ENCODE peak calls at places on chromosomes 16 and 17, in six cellular contexts. One of them, this sample, is unnamed.

GRCh38 chr16:2753523-2754020 is 1.1 kb downstream of the SRRM2 start:
- DNase-seq in cardiac muscle cell: peak
- DNase-seq in testis: no peak
- DNase-seq in GM12878: no peak
- DNase-seq in neural progenitor cell: peak
- DNase-seq in lung: no peak
- DNase-seq in this sample: no peak

GRCh38 chr16:12089492-12090161 is 113.1 kb downstream of the SNX29 start:
- DNase-seq in neural progenitor cell: peak
- DNase-seq in lung: no peak
- DNase-seq in GM12878: no peak
- DNase-seq in testis: peak
- DNase-seq in cardiac muscle cell: peak
- DNase-seq in this sample: peak

GRCh38 chr17:40915721-40916256 is 21.7 kb downstream of the KRT23 start:
- DNase-seq in neural progenitor cell: no peak
- DNase-seq in GM12878: peak
- DNase-seq in testis: no peak
- DNase-seq in lung: no peak
- DNase-seq in cardiac muscle cell: no peak
- DNase-seq in this sample: no peak

GRCh38 chr17:81869221-81870154 is 1.6 kb downstream of the ARHGDIA start:
- DNase-seq in GM12878: no peak
- DNase-seq in lung: no peak
- DNase-seq in testis: peak
- DNase-seq in cardiac muscle cell: peak
- DNase-seq in neural progenitor cell: peak
- DNase-seq in this sample: peak

GRCh38 chr17:44961921-44962350 is 6.2 kb downstream of the C1QL1 start:
- DNase-seq in GM12878: no peak
- DNase-seq in cardiac muscle cell: no peak
- DNase-seq in lung: no peak
- DNase-seq in neural progenitor cell: no peak
- DNase-seq in testis: no peak
- DNase-seq in this sample: no peak

GRCh38 chr16:85910073-85910853 is 11.3 kb downstream of the IRF8 start:
- DNase-seq in testis: no peak
- DNase-seq in lung: no peak
- DNase-seq in GM12878: no peak
- DNase-seq in cardiac muscle cell: no peak
- DNase-seq in neural progenitor cell: no peak
- DNase-seq in this sample: no peak

GRCh38 chr17:57987582-57988300 is at the start of gene VEZF1:
- DNase-seq in GM12878: no peak
- DNase-seq in lung: peak
- DNase-seq in cardiac muscle cell: peak
- DNase-seq in neural progenitor cell: peak
- DNase-seq in testis: peak
- DNase-seq in this sample: peak

GRCh38 chr17:67281053-67281452 is 36.1 kb upstream of the HELZ start:
- DNase-seq in lung: no peak
- DNase-seq in neural progenitor cell: no peak
- DNase-seq in cardiac muscle cell: no peak
- DNase-seq in GM12878: no peak
- DNase-seq in testis: no peak
- DNase-seq in this sample: no peak

GRCh38 chr16:58428621-58429557 is 36.6 kb downstream of the GINS3 start:
- DNase-seq in testis: no peak
- DNase-seq in lung: no peak
- DNase-seq in neural progenitor cell: no peak
- DNase-seq in GM12878: no peak
- DNase-seq in cardiac muscle cell: no peak
- DNase-seq in this sample: no peak

GRCh38 chr16:29256501-29256981 is 150.0 kb downstream of the NPIPB11 start:
- DNase-seq in lung: no peak
- DNase-seq in testis: no peak
- DNase-seq in cardiac muscle cell: peak
- DNase-seq in GM12878: no peak
- DNase-seq in neural progenitor cell: peak
- DNase-seq in this sample: no peak

GRCh38 chr16:54248863-54249710 is 37.5 kb downstream of the IRX3 start:
- DNase-seq in lung: no peak
- DNase-seq in neural progenitor cell: no peak
- DNase-seq in cardiac muscle cell: no peak
- DNase-seq in testis: no peak
- DNase-seq in GM12878: no peak
- DNase-seq in this sample: no peak

GRCh38 chr17:4540224-4541040 is 14.8 kb downstream of the MYBBP1A start:
- DNase-seq in lung: no peak
- DNase-seq in neural progenitor cell: no peak
- DNase-seq in GM12878: no peak
- DNase-seq in cardiac muscle cell: no peak
- DNase-seq in testis: no peak
- DNase-seq in this sample: no peak

GRCh38 chr17:42282478-42283080 is 5.7 kb upstream of the STAT5A start:
- DNase-seq in testis: peak
- DNase-seq in neural progenitor cell: no peak
- DNase-seq in lung: no peak
- DNase-seq in GM12878: no peak
- DNase-seq in cardiac muscle cell: no peak
- DNase-seq in this sample: peak

GRCh38 chr17:34652001-34652400 is 72.6 kb downstream of the TMEM132E start:
- DNase-seq in neural progenitor cell: no peak
- DNase-seq in testis: peak
- DNase-seq in lung: no peak
- DNase-seq in GM12878: no peak
- DNase-seq in cardiac muscle cell: no peak
- DNase-seq in this sample: no peak

GRCh38 chr17:7922499-7923289 is 6.6 kb upstream of the RNF227 start:
- DNase-seq in neural progenitor cell: peak
- DNase-seq in testis: peak
- DNase-seq in lung: peak
- DNase-seq in GM12878: no peak
- DNase-seq in cardiac muscle cell: peak
- DNase-seq in this sample: peak

GRCh38 chr16:26721290-26721689 is 345.4 kb upstream of the C16orf82 start:
- DNase-seq in testis: no peak
- DNase-seq in neural progenitor cell: no peak
- DNase-seq in GM12878: no peak
- DNase-seq in cardiac muscle cell: no peak
- DNase-seq in lung: no peak
- DNase-seq in this sample: no peak

GRCh38 chr16:2191446-2191706 is 5.0 kb downstream of the CASKIN1 start:
- DNase-seq in lung: no peak
- DNase-seq in testis: no peak
- DNase-seq in cardiac muscle cell: no peak
- DNase-seq in GM12878: no peak
- DNase-seq in neural progenitor cell: no peak
- DNase-seq in this sample: no peak

GRCh38 chr17:16953841-16954240 is 18.1 kb downstream of the TNFRSF13B start:
- DNase-seq in neural progenitor cell: no peak
- DNase-seq in testis: peak
- DNase-seq in GM12878: no peak
- DNase-seq in cardiac muscle cell: no peak
- DNase-seq in lung: no peak
- DNase-seq in this sample: no peak

GRCh38 chr17:45748911-45749310 is 35.2 kb upstream of the CRHR1 start:
- DNase-seq in GM12878: no peak
- DNase-seq in testis: no peak
- DNase-seq in lung: no peak
- DNase-seq in neural progenitor cell: no peak
- DNase-seq in cardiac muscle cell: no peak
- DNase-seq in this sample: no peak

GRCh38 chr16:27724491-27724878 is 174.5 kb downstream of the KATNIP start:
- DNase-seq in cardiac muscle cell: no peak
- DNase-seq in neural progenitor cell: no peak
- DNase-seq in GM12878: no peak
- DNase-seq in lung: no peak
- DNase-seq in testis: no peak
- DNase-seq in this sample: no peak

GRCh38 chr16:27726621-27727275 is 176.8 kb downstream of the KATNIP start:
- DNase-seq in testis: no peak
- DNase-seq in neural progenitor cell: no peak
- DNase-seq in lung: no peak
- DNase-seq in GM12878: no peak
- DNase-seq in cardiac muscle cell: no peak
- DNase-seq in this sample: no peak

GRCh38 chr16:27723711-27724490 is 174.0 kb downstream of the KATNIP start:
- DNase-seq in cardiac muscle cell: no peak
- DNase-seq in testis: no peak
- DNase-seq in GM12878: no peak
- DNase-seq in lung: no peak
- DNase-seq in neural progenitor cell: no peak
- DNase-seq in this sample: no peak

GRCh38 chr16:27722892-27723450 is 173.0 kb downstream of the KATNIP start:
- DNase-seq in cardiac muscle cell: peak
- DNase-seq in testis: no peak
- DNase-seq in neural progenitor cell: no peak
- DNase-seq in GM12878: no peak
- DNase-seq in lung: no peak
- DNase-seq in this sample: no peak

GRCh38 chr16:27725271-27726010 is 175.5 kb downstream of the KATNIP start:
- DNase-seq in cardiac muscle cell: no peak
- DNase-seq in neural progenitor cell: no peak
- DNase-seq in lung: no peak
- DNase-seq in GM12878: no peak
- DNase-seq in testis: no peak
- DNase-seq in this sample: no peak
- H3K27ac ChIP-seq in cardiac muscle cell: no peak
- H3K27ac ChIP-seq in neural progenitor cell: no peak
- H3K27ac ChIP-seq in lung: no peak
- H3K27ac ChIP-seq in GM12878: no peak
- H3K27ac ChIP-seq in testis: no peak
- H3K27ac ChIP-seq in this sample: no peak

GRCh38 chr17:21313320-21313719 is 28.8 kb downstream of the MAP2K3 start:
- DNase-seq in neural progenitor cell: no peak
- DNase-seq in testis: peak
- DNase-seq in GM12878: no peak
- DNase-seq in cardiac muscle cell: no peak
- DNase-seq in lung: no peak
- DNase-seq in this sample: no peak

GRCh38 chr17:21318439-21318838 is 33.9 kb downstream of the MAP2K3 start:
- DNase-seq in testis: peak
- DNase-seq in GM12878: no peak
- DNase-seq in lung: no peak
- DNase-seq in cardiac muscle cell: no peak
- DNase-seq in neural progenitor cell: peak
- DNase-seq in this sample: no peak
- H3K4me3 ChIP-seq in testis: no peak
- H3K4me3 ChIP-seq in GM12878: no peak
- H3K4me3 ChIP-seq in lung: no peak
- H3K4me3 ChIP-seq in cardiac muscle cell: no peak
- H3K4me3 ChIP-seq in neural progenitor cell: peak
- H3K4me3 ChIP-seq in this sample: no peak

GRCh38 chr17:70808596-70808995 is 639.3 kb downstream of the KCNJ2 start:
- DNase-seq in cardiac muscle cell: no peak
- DNase-seq in GM12878: no peak
- DNase-seq in neural progenitor cell: peak
- DNase-seq in lung: no peak
- DNase-seq in testis: no peak
- DNase-seq in this sample: no peak
- TF ChIP-seq CTCF in cardiac muscle cell: peak
- TF ChIP-seq CTCF in GM12878: peak
- TF ChIP-seq CTCF in neural progenitor cell: peak
- TF ChIP-seq CTCF in lung: no peak
- TF ChIP-seq CTCF in testis: no peak
- TF ChIP-seq CTCF in this sample: no peak

GRCh38 chr16:51441331-51441730 is 290.3 kb upstream of the SALL1 start:
- DNase-seq in cardiac muscle cell: no peak
- DNase-seq in GM12878: no peak
- DNase-seq in lung: no peak
- DNase-seq in neural progenitor cell: no peak
- DNase-seq in testis: no peak
- DNase-seq in this sample: no peak
- H3K27ac ChIP-seq in cardiac muscle cell: no peak
- H3K27ac ChIP-seq in GM12878: no peak
- H3K27ac ChIP-seq in lung: no peak
- H3K27ac ChIP-seq in neural progenitor cell: peak
- H3K27ac ChIP-seq in testis: no peak
- H3K27ac ChIP-seq in this sample: no peak

DNA sequence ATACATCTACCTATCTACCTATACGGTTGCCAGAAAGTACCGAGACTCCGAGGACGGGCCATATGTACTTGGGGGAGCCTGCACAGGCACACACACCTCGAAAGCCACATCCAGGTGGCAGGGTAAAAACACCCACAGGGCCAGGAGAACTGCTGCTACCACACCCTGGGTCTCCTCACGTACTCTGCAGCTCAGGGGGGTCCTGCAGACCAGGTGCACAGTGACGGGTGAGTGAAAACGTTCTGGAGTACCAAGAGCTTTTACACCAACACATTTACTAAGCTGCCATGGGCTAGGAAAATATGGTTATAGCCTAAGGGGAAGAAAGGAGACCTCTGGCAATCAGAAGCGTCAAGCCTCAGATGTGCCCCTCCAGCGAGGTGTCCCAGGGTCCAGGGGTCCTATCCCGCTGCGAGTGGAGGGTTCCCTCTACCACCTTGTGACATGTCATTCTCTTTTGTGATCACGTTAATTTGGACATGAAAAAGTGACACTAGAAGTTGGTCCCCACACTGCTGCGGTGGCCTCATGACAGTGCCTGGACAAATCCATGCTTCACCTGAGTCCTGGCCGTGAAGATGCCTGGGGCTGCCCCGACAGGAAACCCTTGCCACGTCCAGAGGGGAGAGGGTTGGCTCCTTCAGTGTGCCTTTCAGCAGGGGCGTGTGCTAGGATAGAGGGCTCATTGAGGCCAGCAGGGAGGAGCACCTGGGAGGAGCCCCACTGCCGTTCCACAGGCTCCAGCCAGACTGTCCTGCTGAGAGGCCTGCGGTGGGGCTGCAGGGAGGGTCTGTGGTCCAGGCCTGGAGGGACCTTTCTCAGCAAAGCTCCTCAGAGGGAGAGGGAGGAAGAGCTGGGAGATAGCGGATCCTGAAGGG is 1.8 kb downstream of the CANT1 start:
- DNase-seq in lung: no peak
- DNase-seq in GM12878: no peak
- DNase-seq in neural progenitor cell: no peak
- DNase-seq in testis: peak
- DNase-seq in cardiac muscle cell: no peak
- DNase-seq in this sample: no peak
- H3K4me3 ChIP-seq in lung: no peak
- H3K4me3 ChIP-seq in GM12878: peak
- H3K4me3 ChIP-seq in neural progenitor cell: no peak
- H3K4me3 ChIP-seq in testis: no peak
- H3K4me3 ChIP-seq in cardiac muscle cell: no peak
- H3K4me3 ChIP-seq in this sample: no peak

GRCh38 chr16:720507-720989 is 398 bp upstream of the ANTKMT start:
- DNase-seq in neural progenitor cell: peak
- DNase-seq in cardiac muscle cell: peak
- DNase-seq in testis: peak
- DNase-seq in GM12878: no peak
- DNase-seq in lung: no peak
- DNase-seq in this sample: peak
- TF ChIP-seq CTCF in neural progenitor cell: peak
- TF ChIP-seq CTCF in cardiac muscle cell: peak
- TF ChIP-seq CTCF in testis: no peak
- TF ChIP-seq CTCF in GM12878: peak
- TF ChIP-seq CTCF in lung: no peak
- TF ChIP-seq CTCF in this sample: no peak